ENCODE peak calls at places on chromosomes 1 and 21, in five cellular contexts. O is AG04450, V is cardiac muscle cell, Z is progenitor cell of endocrine pancreas, K is left lung. F is an unnamed sample.

GRCh38 chr1:56542651-56543050 is 36.7 kb downstream of the PLPP3 start:
- DNase-seq in O (no peak), V (no peak), Z (no peak), K (no peak), F (no peak)

GRCh38 chr1:13661539-13661938 is 38.4 kb upstream of the PRDM2 start:
- DNase-seq in O (no peak), V (no peak), Z (no peak), K (no peak), F (peak; percentile 68)

GRCh38 chr1:37475380-37476086 is 1.2 kb downstream of the ZC3H12A start:
- DNase-seq in O (no peak), V (no peak), Z (no peak), K (peak; percentile 69), F (no peak)

GRCh38 chr1:154170547-154171221 is 15.8 kb upstream of the NUP210L start:
- DNase-seq in O (no peak), V (no peak), Z (no peak), K (no peak), F (peak; percentile 12)

GRCh38 chr1:23451452-23451851 is 26.9 kb upstream of the TCEA3 start:
- DNase-seq in O (no peak), V (no peak), Z (no peak), K (no peak), F (no peak)

GRCh38 chr1:219518906-219519248 is 94.0 kb downstream of the ZC3H11B start:
- DNase-seq in O (no peak), V (no peak), Z (no peak), K (no peak), F (no peak)

GRCh38 chr21:41927727-41928409 is 25.9 kb downstream of the C2CD2 start:
- DNase-seq in O (no peak), V (no peak), Z (no peak), K (peak; percentile 67), F (no peak)

GRCh38 chr1:17276568-17276967 is 27.7 kb downstream of the PADI3 start:
- DNase-seq in O (no peak), V (no peak), Z (no peak), K (peak; percentile 89), F (peak; percentile 87)

GRCh38 chr1:30538226-30538625 is 185.2 kb downstream of the MATN1 start:
- DNase-seq in O (no peak), V (no peak), Z (no peak), K (no peak), F (no peak)

GRCh38 chr1:87805661-87806376 is 477.1 kb downstream of the LMO4 start:
- DNase-seq in O (peak; percentile 50), V (no peak), Z (no peak), K (no peak), F (peak; percentile 82)

GRCh38 chr1:79711001-79711431 is 704.5 kb upstream of the ADGRL4 start:
- DNase-seq in O (no peak), V (no peak), Z (no peak), K (no peak), F (peak; percentile 3)

GRCh38 chr1:218435528-218435927 is 90.4 kb downstream of the TGFB2 start:
- DNase-seq in O (no peak), V (no peak), Z (no peak), K (no peak), F (no peak)

GRCh38 chr1:167141963-167142362 is 48.1 kb downstream of the STYXL2 start:
- DNase-seq in O (no peak), V (no peak), Z (no peak), K (no peak), F (no peak)

GRCh38 chr1:186967659-186968394 is 139.1 kb downstream of the PLA2G4A start:
- DNase-seq in O (no peak), V (no peak), Z (no peak), K (no peak), F (peak; percentile 75)

GRCh38 chr1:34696230-34696629 is 58.6 kb upstream of the GJB5 start:
- DNase-seq in O (no peak), V (no peak), Z (no peak), K (no peak), F (peak; percentile 66)

GRCh38 chr1:46341222-46342083 is 846 bp downstream of the NSUN4 start:
- DNase-seq in O (no peak), V (no peak), Z (no peak), K (no peak), F (no peak)

GRCh38 chr1:165768513-165769394 is at the start of gene TMCO1:
- DNase-seq in O (peak; percentile 97), V (peak; percentile 99), Z (peak; percentile 76), K (peak; percentile 95), F (peak; percentile 93)

GRCh38 chr21:45923146-45923545 is 58.4 kb upstream of the COL6A1 start:
- DNase-seq in O (peak; percentile 37), V (peak; percentile 83), Z (peak; percentile 62), K (peak; percentile 65), F (no peak)

GRCh38 chr1:52636701-52637695 is 4.0 kb downstream of the SHISAL2A start:
- DNase-seq in O (no peak), V (no peak), Z (no peak), K (no peak), F (peak; percentile 42)

GRCh38 chr1:219906924-219907771 is 21.2 kb downstream of the SLC30A10 start:
- DNase-seq in O (no peak), V (no peak), Z (no peak), K (no peak), F (no peak)

GRCh38 chr21:41142051-41142795 is 25.7 kb upstream of the BACE2 start:
- DNase-seq in O (peak; percentile 6), V (no peak), Z (no peak), K (no peak), F (peak; percentile 95)

GRCh38 chr1:64519921-64520320 is 50.0 kb downstream of the CACHD1 start:
- DNase-seq in O (no peak), V (peak; percentile 78), Z (no peak), K (no peak), F (no peak)

GRCh38 chr1:205382561-205382960 is 25.8 kb upstream of the KLHDC8A start:
- DNase-seq in O (no peak), V (no peak), Z (no peak), K (no peak), F (no peak)

GRCh38 chr1:228318823-228319241 is 87.8 kb downstream of the TRIM11 start:
- DNase-seq in O (no peak), V (no peak), Z (no peak), K (peak; percentile 74), F (no peak)

GRCh38 chr1:116825735-116826438 is 71.7 kb downstream of the CD2 start:
- DNase-seq in O (no peak), V (peak; percentile 20), Z (no peak), K (no peak), F (no peak)

GRCh38 chr1:223783676-223784075 is 62.1 kb downstream of the TP53BP2 start:
- DNase-seq in O (no peak), V (no peak), Z (no peak), K (no peak), F (no peak)

GRCh38 chr1:183952101-183952500 is 85.4 kb downstream of the COLGALT2 start:
- DNase-seq in O (no peak), V (no peak), Z (no peak), K (no peak), F (no peak)

GRCh38 chr1:15524283-15525042 is 448 bp upstream of the CASP9 start:
- DNase-seq in O (peak; percentile 98), V (peak; percentile 100), Z (peak; percentile 100), K (peak; percentile 100), F (peak; percentile 92)

GRCh38 chr1:15525043-15525958 is 1.3 kb upstream of the CASP9 start:
- DNase-seq in O (no peak), V (no peak), Z (no peak), K (peak; percentile 99), F (no peak)

GRCh38 chr1:15523922-15524282 is at the start of gene CASP9:
- DNase-seq in O (no peak), V (no peak), Z (no peak), K (no peak), F (no peak)

GRCh38 chr1:15526021-15526489 is 593 bp upstream of the DNAJC16 start:
- DNase-seq in O (no peak), V (peak; percentile 12), Z (no peak), K (no peak), F (no peak)

GRCh38 chr1:15526490-15527339 is at the start of gene DNAJC16:
- DNase-seq in O (peak; percentile 100), V (peak; percentile 100), Z (peak; percentile 96), K (peak; percentile 98), F (peak; percentile 100)
- TF ChIP-seq CTCF in O (peak; percentile 27), V (peak; percentile 27), Z (peak; percentile 32), K (peak; percentile 17), F (peak; percentile 58)

DNA sequence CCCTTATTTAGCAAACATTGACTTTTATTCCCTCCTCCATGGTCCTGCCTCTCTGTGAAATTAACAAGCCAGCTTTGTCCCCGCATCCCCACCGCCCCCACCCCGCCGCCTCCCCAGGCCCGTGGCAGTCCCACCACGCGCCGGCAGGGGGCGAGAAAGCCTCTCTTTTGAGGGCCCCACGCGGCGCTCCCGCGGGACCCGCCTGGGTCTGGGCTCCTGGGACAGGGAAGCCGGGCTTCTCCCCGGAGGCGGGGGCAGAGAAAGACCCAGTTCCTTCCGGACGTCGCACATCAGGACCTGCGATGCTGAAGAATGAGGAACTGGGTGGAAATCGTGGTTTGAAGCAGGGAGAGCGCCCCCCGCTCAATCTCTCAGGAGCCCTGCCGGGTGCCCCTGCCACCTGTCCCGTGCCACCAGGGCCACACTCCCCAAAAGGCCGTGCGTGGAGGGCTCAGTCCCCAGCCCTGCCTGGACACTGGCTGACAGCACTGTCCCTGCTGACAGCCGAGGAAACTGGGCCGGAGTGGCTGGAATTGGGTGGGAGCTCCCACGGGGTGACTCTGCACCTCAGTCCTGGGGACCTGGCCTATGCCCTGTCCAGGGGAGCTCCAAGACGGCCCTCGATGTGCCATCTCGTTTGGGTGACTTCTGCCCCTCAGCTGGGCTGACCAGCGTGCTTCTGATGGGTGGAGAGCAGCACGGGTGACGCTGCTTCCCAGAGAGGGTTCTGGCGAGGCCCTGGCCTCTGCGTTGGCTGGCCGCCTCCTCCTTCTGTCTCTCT is 8.6 kb upstream of the ACTRT2 start:
- DNase-seq in O (no peak), V (no peak), Z (peak; percentile 56), K (peak; percentile 90), F (no peak)
- TF ChIP-seq CTCF in O (peak; percentile 27), V (peak; percentile 47), Z (peak; percentile 70), K (peak; percentile 84), F (no peak)

DNA sequence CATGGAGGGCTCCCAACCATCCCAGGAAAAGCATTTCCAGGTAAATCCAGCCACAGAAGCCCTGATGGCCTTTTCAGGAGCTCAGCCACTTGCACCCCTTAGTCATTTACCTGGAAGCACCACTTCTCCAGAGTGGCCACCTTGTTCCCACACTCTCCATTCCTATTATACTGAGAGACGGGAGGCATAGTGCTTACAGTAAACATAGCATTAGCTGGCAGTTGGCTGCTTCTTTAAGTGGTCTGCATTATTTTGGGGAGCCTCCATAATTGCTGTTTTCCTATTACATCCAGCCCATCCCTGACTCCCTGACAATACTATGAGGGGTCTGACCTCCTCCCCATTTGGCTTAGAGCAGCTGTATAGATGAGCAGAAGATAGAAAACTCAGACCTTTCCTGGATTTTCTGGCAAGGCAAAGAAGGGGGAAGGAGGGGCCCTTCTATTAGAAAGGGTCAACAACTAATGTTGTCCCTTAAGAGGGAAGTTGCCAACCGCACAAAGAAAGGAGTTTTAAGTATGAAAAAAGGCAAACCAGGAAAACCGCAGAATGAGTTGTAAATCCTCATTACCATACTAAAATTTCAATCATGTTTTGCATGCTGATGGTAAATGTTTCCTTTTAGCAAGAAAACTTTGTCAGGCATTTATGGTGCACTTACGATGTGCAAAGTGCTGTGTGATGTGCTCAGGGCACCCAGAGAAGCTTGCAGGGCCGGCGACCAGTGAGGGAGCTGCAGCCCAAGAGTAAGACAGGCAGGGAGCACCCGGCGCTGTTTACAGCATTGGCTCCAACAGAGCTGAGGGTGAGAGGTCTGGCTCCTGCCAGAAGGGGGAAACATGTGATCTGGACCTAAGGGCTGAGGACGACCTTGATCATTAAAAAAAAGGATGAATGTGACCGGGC is 167.3 kb downstream of the ZZZ3 start:
- DNase-seq in O (no peak), V (peak; percentile 69), Z (no peak), K (no peak), F (no peak)
- TF ChIP-seq CTCF in O (peak; percentile 37), V (peak; percentile 39), Z (peak; percentile 34), K (no peak), F (no peak)

GRCh38 chr1:185229981-185230380 is 73.0 kb downstream of the SWT1 start:
- DNase-seq in O (no peak), V (no peak), Z (no peak), K (no peak), F (no peak)
- TF ChIP-seq CTCF in O (no peak), V (no peak), Z (no peak), K (no peak), F (no peak)